ENCODE peak calls at places on chromosome 9, in four cellular contexts. One of them, this sample, is unnamed.

GRCh38 chr9:97982191-97982718 is 886 bp upstream of the ANP32B start:
- DNase-seq in HCT116: no peak
- DNase-seq in hepatocyte: no peak
- DNase-seq in PC-3: no peak
- DNase-seq in this sample: peak; percentile 48

GRCh38 chr9:122342323-122343050 is 28.3 kb upstream of the PTGS1 start:
- DNase-seq in HCT116: no peak
- DNase-seq in hepatocyte: no peak
- DNase-seq in PC-3: no peak
- DNase-seq in this sample: no peak

GRCh38 chr9:123423036-123423640 is 67.1 kb downstream of the CRB2 start:
- DNase-seq in HCT116: no peak
- DNase-seq in hepatocyte: no peak
- DNase-seq in PC-3: no peak
- DNase-seq in this sample: no peak

GRCh38 chr9:113529336-113530009 is 65.9 kb downstream of the RGS3 start:
- DNase-seq in HCT116: no peak
- DNase-seq in hepatocyte: no peak
- DNase-seq in PC-3: no peak
- DNase-seq in this sample: no peak

GRCh38 chr9:76353280-76353679 is 40.9 kb downstream of the RFK start:
- DNase-seq in HCT116: no peak
- DNase-seq in hepatocyte: no peak
- DNase-seq in PC-3: peak; percentile 6
- DNase-seq in this sample: no peak

GRCh38 chr9:116605904-116606341 is 81.2 kb upstream of the TRIM32 start:
- DNase-seq in HCT116: no peak
- DNase-seq in hepatocyte: no peak
- DNase-seq in PC-3: no peak
- DNase-seq in this sample: peak; percentile 21

GRCh38 chr9:69961834-69962233 is 81.8 kb upstream of the MAMDC2 start:
- DNase-seq in HCT116: no peak
- DNase-seq in hepatocyte: no peak
- DNase-seq in PC-3: peak; percentile 43
- DNase-seq in this sample: peak; percentile 52

GRCh38 chr9:79107911-79108676 is 463.7 kb upstream of the TLE4 start:
- DNase-seq in HCT116: no peak
- DNase-seq in hepatocyte: no peak
- DNase-seq in PC-3: no peak
- DNase-seq in this sample: peak; percentile 26

GRCh38 chr9:124344291-124345050 is 70.8 kb downstream of the PSMB7 start:
- DNase-seq in HCT116: no peak
- DNase-seq in hepatocyte: no peak
- DNase-seq in PC-3: no peak
- DNase-seq in this sample: no peak

GRCh38 chr9:112433715-112434392 is 52.8 kb upstream of the KIAA1958 start:
- DNase-seq in HCT116: no peak
- DNase-seq in hepatocyte: no peak
- DNase-seq in PC-3: no peak
- DNase-seq in this sample: no peak

GRCh38 chr9:135790850-135791249 is 88.9 kb downstream of the KCNT1 start:
- DNase-seq in HCT116: no peak
- DNase-seq in hepatocyte: no peak
- DNase-seq in PC-3: no peak
- DNase-seq in this sample: no peak

GRCh38 chr9:87346061-87346665 is 151.5 kb upstream of the DAPK1 start:
- DNase-seq in HCT116: no peak
- DNase-seq in hepatocyte: no peak
- DNase-seq in PC-3: no peak
- DNase-seq in this sample: peak; percentile 21

GRCh38 chr9:591292-591691 is 250.2 kb upstream of the DMRT1 start:
- DNase-seq in HCT116: no peak
- DNase-seq in hepatocyte: no peak
- DNase-seq in PC-3: peak; percentile 29
- DNase-seq in this sample: no peak

GRCh38 chr9:31574006-31574750 is 810.3 kb upstream of the ACO1 start:
- DNase-seq in HCT116: no peak
- DNase-seq in hepatocyte: peak; percentile 16
- DNase-seq in PC-3: peak; percentile 1
- DNase-seq in this sample: no peak

GRCh38 chr9:16000826-16001225 is 448.0 kb downstream of the CCDC171 start:
- DNase-seq in HCT116: no peak
- DNase-seq in hepatocyte: no peak
- DNase-seq in PC-3: no peak
- DNase-seq in this sample: no peak

GRCh38 chr9:69153707-69154521 is 20.2 kb upstream of the TJP2 start:
- DNase-seq in HCT116: no peak
- DNase-seq in hepatocyte: no peak
- DNase-seq in PC-3: no peak
- DNase-seq in this sample: no peak

GRCh38 chr9:134366223-134367031 is 40.2 kb downstream of the RXRA start:
- DNase-seq in HCT116: no peak
- DNase-seq in hepatocyte: peak; percentile 88
- DNase-seq in PC-3: peak; percentile 33
- DNase-seq in this sample: peak; percentile 97

GRCh38 chr9:94840738-94841137 is 114.2 kb downstream of the AOPEP start:
- DNase-seq in HCT116: no peak
- DNase-seq in hepatocyte: no peak
- DNase-seq in PC-3: no peak
- DNase-seq in this sample: no peak

GRCh38 chr9:122695696-122696095 is 20.8 kb downstream of the OR1L3 start:
- DNase-seq in HCT116: no peak
- DNase-seq in hepatocyte: no peak
- DNase-seq in PC-3: peak; percentile 48
- DNase-seq in this sample: peak; percentile 45

GRCh38 chr9:134218230-134218629 is 53.9 kb upstream of the RNU6ATAC start:
- DNase-seq in HCT116: no peak
- DNase-seq in hepatocyte: no peak
- DNase-seq in PC-3: no peak
- DNase-seq in this sample: no peak

GRCh38 chr9:24900179-24900578 is 354.5 kb upstream of the IZUMO3 start:
- DNase-seq in HCT116: no peak
- DNase-seq in hepatocyte: no peak
- DNase-seq in PC-3: no peak
- DNase-seq in this sample: no peak

GRCh38 chr9:132609829-132610228 is 27.4 kb downstream of the BARHL1 start:
- DNase-seq in HCT116: no peak
- DNase-seq in hepatocyte: no peak
- DNase-seq in PC-3: peak; percentile 84
- DNase-seq in this sample: peak; percentile 96

GRCh38 chr9:78962186-78962585 is 609.6 kb upstream of the TLE4 start:
- DNase-seq in HCT116: no peak
- DNase-seq in hepatocyte: no peak
- DNase-seq in PC-3: no peak
- DNase-seq in this sample: no peak

GRCh38 chr9:73116030-73116429 is 35.6 kb upstream of the ANXA1 start:
- DNase-seq in HCT116: no peak
- DNase-seq in hepatocyte: peak; percentile 49
- DNase-seq in PC-3: peak; percentile 60
- DNase-seq in this sample: peak; percentile 84

GRCh38 chr9:80690340-80690939 is 998.9 kb downstream of the TLE1 start:
- DNase-seq in HCT116: no peak
- DNase-seq in hepatocyte: no peak
- DNase-seq in PC-3: no peak
- DNase-seq in this sample: no peak

GRCh38 chr9:76180541-76180940 is 213.7 kb downstream of the RFK start:
- DNase-seq in HCT116: peak; percentile 2
- DNase-seq in hepatocyte: peak; percentile 56
- DNase-seq in PC-3: no peak
- DNase-seq in this sample: peak; percentile 39

GRCh38 chr9:3809724-3810123 is 283.9 kb upstream of the RFX3 start:
- DNase-seq in HCT116: peak; percentile 22
- DNase-seq in hepatocyte: no peak
- DNase-seq in PC-3: peak; percentile 79
- DNase-seq in this sample: peak; percentile 66

GRCh38 chr9:133792721-133793470 is 54.7 kb upstream of the SARDH start:
- DNase-seq in HCT116: peak; percentile 16
- DNase-seq in hepatocyte: peak; percentile 78
- DNase-seq in PC-3: peak; percentile 49
- DNase-seq in this sample: peak; percentile 89

GRCh38 chr9:105466898-105467455 is 19.1 kb downstream of the FSD1L start:
- DNase-seq in HCT116: no peak
- DNase-seq in hepatocyte: no peak
- DNase-seq in PC-3: no peak
- DNase-seq in this sample: peak; percentile 47

DNA sequence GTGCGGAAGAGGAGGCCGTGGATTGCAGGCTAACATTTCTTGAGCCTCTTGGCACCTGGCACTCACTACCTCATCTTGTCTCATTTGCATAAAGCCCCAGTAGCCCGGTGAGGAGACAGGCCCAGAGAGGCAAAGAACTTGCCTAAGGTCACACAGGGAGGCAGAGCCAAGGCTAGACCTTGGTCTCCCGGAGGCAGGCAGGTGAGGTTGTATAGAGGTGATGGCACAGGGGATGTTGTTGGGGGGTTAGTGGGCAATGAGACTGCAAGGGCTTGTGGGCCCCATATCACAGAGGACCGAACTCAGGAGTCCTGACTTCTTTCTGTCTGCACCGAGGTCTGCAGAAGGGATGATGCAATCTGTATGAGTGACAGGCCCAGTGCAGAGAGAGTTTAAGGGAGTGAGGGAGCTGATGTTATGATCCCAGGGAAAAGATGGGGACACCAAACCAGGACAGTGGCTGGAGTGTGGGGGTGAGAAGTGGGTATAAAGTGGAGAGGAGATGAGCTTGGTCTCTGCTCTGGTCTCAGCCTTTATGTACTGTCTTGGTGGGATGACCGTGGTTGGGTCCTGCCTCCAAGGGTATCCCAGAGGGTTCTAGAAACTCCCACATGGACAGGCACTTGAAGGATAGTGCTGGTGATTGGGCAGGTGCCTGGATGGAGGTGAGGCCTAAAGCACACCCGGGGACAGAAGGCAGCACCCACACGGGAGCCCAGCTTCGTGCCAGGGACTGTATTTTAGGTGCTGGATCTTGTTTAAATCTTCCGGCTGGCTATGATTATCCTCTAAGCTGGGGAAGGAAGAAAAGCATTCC is 21.8 kb downstream of the GSN start:
- DNase-seq in HCT116: no peak
- DNase-seq in hepatocyte: no peak
- DNase-seq in PC-3: no peak
- DNase-seq in this sample: peak; percentile 23
- H3K4me1 ChIP-seq in HCT116: peaks cover 53% of the 10 kb centered on the region
- H3K4me1 ChIP-seq in hepatocyte: peaks cover 51% of the 10 kb centered on the region
- H3K4me1 ChIP-seq in PC-3: peaks cover 33% of the 10 kb centered on the region
- H3K4me1 ChIP-seq in this sample: peaks cover 47% of the 10 kb centered on the region

GRCh38 chr9:82893549-82893948 is 169.4 kb downstream of the RASEF start:
- DNase-seq in HCT116: no peak
- DNase-seq in hepatocyte: no peak
- DNase-seq in PC-3: no peak
- DNase-seq in this sample: no peak
- H3K9me2 ChIP-seq in HCT116: no peaks in the 10 kb centered on the region
- H3K9me2 ChIP-seq in hepatocyte: no peaks in the 10 kb centered on the region
- H3K9me2 ChIP-seq in PC-3: no peaks in the 10 kb centered on the region
- H3K9me2 ChIP-seq in this sample: no peaks in the 10 kb centered on the region

DNA sequence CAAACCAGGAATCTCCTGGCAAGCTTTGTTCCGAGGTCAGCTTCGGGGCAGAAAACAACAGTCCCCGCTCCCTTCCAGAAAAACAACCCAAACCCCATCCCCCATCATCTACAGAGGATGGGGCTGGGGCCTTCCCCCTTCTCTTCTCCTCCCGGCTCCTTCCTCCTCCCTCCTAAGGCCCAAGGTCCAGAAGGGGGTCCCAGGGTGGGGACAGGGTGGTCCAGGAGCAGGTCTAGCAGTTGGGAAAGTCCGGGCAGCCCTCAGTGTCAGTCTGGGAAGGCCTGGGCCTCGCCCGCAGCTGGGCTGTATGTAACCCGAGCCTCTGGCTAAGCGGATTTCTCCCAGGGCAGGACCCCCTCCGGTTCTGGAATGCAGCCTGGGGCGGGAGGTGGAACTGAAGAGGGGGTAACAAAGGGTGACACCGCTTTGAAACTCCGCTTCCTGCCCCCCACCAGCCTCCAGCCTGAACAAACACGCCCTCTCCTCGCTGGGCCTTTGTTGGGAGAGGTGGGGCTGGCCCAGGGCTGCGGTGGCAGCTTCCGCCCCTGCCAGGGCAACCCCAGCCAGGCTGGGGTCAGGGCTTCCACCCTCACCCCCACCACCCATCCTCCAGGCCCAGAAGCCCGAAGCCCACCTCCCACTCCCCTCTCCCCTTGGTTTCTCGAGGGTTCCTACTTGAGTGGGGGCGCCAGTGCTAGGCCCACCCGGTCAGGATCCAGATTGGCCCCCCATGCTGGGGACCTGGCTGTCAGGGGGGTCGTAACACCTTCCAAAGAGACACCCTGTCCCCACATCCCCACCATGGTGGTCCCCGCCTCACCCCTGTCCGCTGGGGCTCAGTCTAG is 63.5 kb downstream of the C9orf50 start:
- DNase-seq in HCT116: peak; percentile 89
- DNase-seq in hepatocyte: peak; percentile 76
- DNase-seq in PC-3: no peak
- DNase-seq in this sample: no peak
- H3K27ac ChIP-seq in HCT116: peak overlapping the region; percentile 97
- H3K27ac ChIP-seq in hepatocyte: peak overlapping the region; percentile 84
- H3K27ac ChIP-seq in PC-3: no peak overlapping the region
- H3K27ac ChIP-seq in this sample: no peak overlapping the region

GRCh38 chr9:110123364-110124095 is 84.4 kb downstream of the C9orf152 start:
- DNase-seq in HCT116: no peak
- DNase-seq in hepatocyte: no peak
- DNase-seq in PC-3: no peak
- DNase-seq in this sample: peak; percentile 84

GRCh38 chr9:110125763-110126351 is 82.1 kb downstream of the C9orf152 start:
- DNase-seq in HCT116: no peak
- DNase-seq in hepatocyte: no peak
- DNase-seq in PC-3: no peak
- DNase-seq in this sample: peak; percentile 46

GRCh38 chr9:110126986-110127864 is 80.7 kb downstream of the C9orf152 start:
- DNase-seq in HCT116: no peak
- DNase-seq in hepatocyte: peak; percentile 79
- DNase-seq in PC-3: no peak
- DNase-seq in this sample: no peak

GRCh38 chr9:110126457-110126856 is 81.5 kb downstream of the C9orf152 start:
- DNase-seq in HCT116: no peak
- DNase-seq in hepatocyte: no peak
- DNase-seq in PC-3: no peak
- DNase-seq in this sample: no peak

DNA sequence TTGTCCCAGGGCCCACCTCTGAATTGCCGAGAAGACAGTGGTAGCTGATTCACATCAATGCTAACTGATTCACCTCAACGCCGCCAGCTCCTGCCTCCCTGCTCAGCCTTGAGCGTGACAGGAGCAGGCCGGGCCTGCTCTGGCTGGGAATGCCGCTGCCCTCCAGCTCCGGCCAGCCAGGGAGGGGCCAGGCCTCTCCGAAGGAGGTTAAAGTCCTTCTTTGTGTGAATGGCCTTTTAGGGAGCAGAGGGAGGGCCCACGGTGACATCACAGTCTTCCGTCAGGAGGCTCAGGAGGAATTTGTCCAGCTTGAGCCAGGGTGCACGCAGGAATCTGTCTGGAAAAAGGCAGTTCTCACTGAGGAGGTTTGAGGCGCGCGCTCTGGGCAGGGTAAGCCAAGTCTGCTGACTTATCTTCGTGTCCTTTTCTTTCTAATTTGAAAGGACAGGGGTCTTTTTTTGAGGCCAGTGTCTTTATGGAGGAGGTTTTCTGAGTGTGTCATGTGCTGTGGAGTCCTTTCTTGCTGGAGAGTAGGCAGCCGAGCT is 82.7 kb downstream of the C9orf152 start:
- DNase-seq in HCT116: no peak
- DNase-seq in hepatocyte: peak; percentile 95
- DNase-seq in PC-3: no peak
- DNase-seq in this sample: peak; percentile 90
- H3K4me1 ChIP-seq in HCT116: no peaks in the 10 kb centered on the region
- H3K4me1 ChIP-seq in hepatocyte: peaks cover 51% of the 10 kb centered on the region
- H3K4me1 ChIP-seq in PC-3: no peaks in the 10 kb centered on the region
- H3K4me1 ChIP-seq in this sample: peaks cover 30% of the 10 kb centered on the region

GRCh38 chr9:82894961-82895902 is 167.7 kb downstream of the RASEF start:
- DNase-seq in HCT116: no peak
- DNase-seq in hepatocyte: peak; percentile 26
- DNase-seq in PC-3: no peak
- DNase-seq in this sample: no peak
- H3K9me2 ChIP-seq in HCT116: no peaks in the 10 kb centered on the region
- H3K9me2 ChIP-seq in hepatocyte: no peaks in the 10 kb centered on the region
- H3K9me2 ChIP-seq in PC-3: no peaks in the 10 kb centered on the region
- H3K9me2 ChIP-seq in this sample: no peaks in the 10 kb centered on the region